ENCODE peak calls at places on chromosomes 11 and 22, in five cellular contexts. Z is esophagus squamous epithelium, W is tibial artery, N is Caco-2, Y is pancreas. G is an unnamed sample. For H3K4me1, the result is how much of the 10 kb centered on the place peaks cover.

GRCh38 chr11:27648840-27649239 is 51.4 kb downstream of the BDNF start:
- DNase-seq in N (no peak), Z (no peak), W (no peak), Y (no peak), G (no peak)

GRCh38 chr11:84437129-84438123 is 1151.3 kb upstream of the CCDC90B start:
- DNase-seq in N (peak), Z (no peak), W (no peak), Y (peak), G (peak)

GRCh38 chr11:33227578-33228261 is 29.5 kb upstream of the HIPK3 start:
- DNase-seq in Y (no peak), W (no peak), Z (no peak), N (no peak), G (no peak)

GRCh38 chr11:117384045-117384444 is 56.4 kb downstream of the CEP164 start:
- DNase-seq in W (no peak), Y (no peak), N (no peak), Z (no peak), G (no peak)

GRCh38 chr22:37139762-37140161 is 10.0 kb downstream of the IL2RB start:
- DNase-seq in Z (no peak), N (no peak), W (no peak), Y (no peak), G (no peak)

GRCh38 chr11:3905080-3905953 is 49.9 kb downstream of the STIM1 start:
- DNase-seq in Y (no peak), W (peak), N (peak), Z (no peak), G (no peak)

GRCh38 chr11:71996946-71997345 is 1.8 kb upstream of the IL18BP start:
- DNase-seq in Y (no peak), Z (no peak), N (no peak), W (no peak), G (no peak)

GRCh38 chr22:25027959-25028840 is 75.7 kb downstream of the KIAA1671 start:
- DNase-seq in Y (peak), N (no peak), Z (no peak), W (no peak), G (peak)

GRCh38 chr11:45803981-45804805 is 756 bp upstream of the SLC35C1 start:
- DNase-seq in W (peak), N (peak), Y (peak), Z (no peak), G (peak)

GRCh38 chr11:74925281-74925680 is 23.6 kb downstream of the XRRA1 start:
- DNase-seq in Z (no peak), N (no peak), W (no peak), Y (no peak), G (no peak)

GRCh38 chr11:119918356-119918755 is 189.4 kb upstream of the NECTIN1 start:
- DNase-seq in Z (no peak), W (no peak), N (no peak), Y (no peak), G (no peak)

GRCh38 chr11:73532310-73532709 is 65.6 kb downstream of the FAM168A start:
- DNase-seq in Y (no peak), Z (no peak), N (no peak), W (no peak), G (no peak)

GRCh38 chr11:8233691-8234424 is 29.8 kb downstream of the LMO1 start:
- DNase-seq in W (no peak), N (no peak), Y (no peak), Z (no peak), G (no peak)

GRCh38 chr11:128399186-128399585 is 188.2 kb downstream of the ETS1 start:
- DNase-seq in Z (no peak), N (no peak), W (no peak), Y (no peak), G (no peak)

GRCh38 chr11:128394436-128395089 is 192.8 kb downstream of the ETS1 start:
- DNase-seq in Y (no peak), N (no peak), W (no peak), Z (no peak), G (no peak)

GRCh38 chr11:128399722-128400121 is 187.6 kb downstream of the ETS1 start:
- DNase-seq in N (no peak), Y (no peak), W (no peak), Z (no peak), G (no peak)

GRCh38 chr11:128398517-128399152 is 188.7 kb downstream of the ETS1 start:
- DNase-seq in Z (no peak), W (no peak), N (no peak), Y (no peak), G (no peak)

GRCh38 chr11:128397362-128397761 is 190.0 kb downstream of the ETS1 start:
- DNase-seq in Y (no peak), W (no peak), Z (no peak), N (no peak), G (no peak)
- H3K4me1 ChIP-seq in Y (under half), W (under half), Z (under half), N (under half), G (under half)

GRCh38 chr11:111936045-111936400 is 1.1 kb upstream of the DIXDC1 start:
- DNase-seq in W (no peak), N (no peak), Z (no peak), Y (no peak), G (no peak)

GRCh38 chr11:111937461-111937769 is 272 bp downstream of the DIXDC1 start:
- DNase-seq in N (no peak), Y (no peak), Z (no peak), W (no peak), G (no peak)

GRCh38 chr11:111934301-111934700 is 2.8 kb upstream of the DIXDC1 start:
- DNase-seq in Z (no peak), Y (no peak), W (no peak), N (no peak), G (no peak)

GRCh38 chr11:111933872-111934271 is 3.3 kb upstream of the DIXDC1 start:
- DNase-seq in Y (no peak), W (no peak), N (no peak), Z (no peak), G (no peak)

DNA sequence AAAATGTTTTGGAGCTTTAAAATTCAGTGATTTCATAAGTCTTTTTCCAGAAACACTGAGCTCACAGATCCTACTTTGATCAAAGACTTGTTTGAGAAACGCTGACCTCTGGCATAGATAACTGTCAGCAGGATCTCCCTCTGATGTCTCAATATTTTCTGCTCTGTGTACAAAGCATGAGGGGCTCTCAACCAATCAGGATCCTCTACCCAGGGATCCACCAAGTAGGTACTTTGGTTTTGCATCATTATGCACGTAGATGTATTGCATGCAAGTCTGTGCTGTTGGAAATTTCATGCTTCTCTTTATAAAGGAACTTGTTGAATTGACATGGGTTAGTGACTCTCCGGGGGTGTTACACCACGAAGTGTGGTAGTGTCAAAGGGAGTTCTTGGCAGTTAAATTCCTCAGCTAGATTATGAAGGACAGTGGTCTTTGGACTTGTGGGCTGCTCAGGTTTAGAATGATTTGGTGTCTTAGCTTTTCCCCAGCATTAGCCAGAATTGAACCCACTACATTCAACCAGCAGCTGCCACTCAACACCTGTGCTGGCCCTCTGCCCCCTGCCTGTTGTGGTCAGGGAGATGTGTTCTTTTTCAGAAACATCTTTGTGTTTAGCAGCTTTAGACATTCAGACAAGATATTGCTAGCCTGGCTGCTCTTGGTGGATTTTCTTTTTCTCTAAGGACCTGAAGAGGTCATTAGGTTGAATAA is 1.7 kb upstream of the DIXDC1 start:
- DNase-seq in N (no peak), W (no peak), Z (no peak), Y (no peak), G (no peak)
- H3K4me1 ChIP-seq in N (under half), W (under half), Z (half or more), Y (under half), G (under half)

GRCh38 chr22:38219644-38220043 is 17.9 kb downstream of the MAFF start:
- DNase-seq in W (no peak), Y (no peak), N (no peak), Z (no peak), G (no peak)
- H3K4me1 ChIP-seq in W (half or more), Y (under half), N (under half), Z (half or more), G (under half)

GRCh38 chr11:11510939-11511338 is 110.9 kb downstream of the GALNT18 start:
- DNase-seq in N (no peak), W (no peak), Z (no peak), Y (no peak), G (no peak)
- H3K4me1 ChIP-seq in N (under half), W (under half), Z (under half), Y (under half), G (under half)

DNA sequence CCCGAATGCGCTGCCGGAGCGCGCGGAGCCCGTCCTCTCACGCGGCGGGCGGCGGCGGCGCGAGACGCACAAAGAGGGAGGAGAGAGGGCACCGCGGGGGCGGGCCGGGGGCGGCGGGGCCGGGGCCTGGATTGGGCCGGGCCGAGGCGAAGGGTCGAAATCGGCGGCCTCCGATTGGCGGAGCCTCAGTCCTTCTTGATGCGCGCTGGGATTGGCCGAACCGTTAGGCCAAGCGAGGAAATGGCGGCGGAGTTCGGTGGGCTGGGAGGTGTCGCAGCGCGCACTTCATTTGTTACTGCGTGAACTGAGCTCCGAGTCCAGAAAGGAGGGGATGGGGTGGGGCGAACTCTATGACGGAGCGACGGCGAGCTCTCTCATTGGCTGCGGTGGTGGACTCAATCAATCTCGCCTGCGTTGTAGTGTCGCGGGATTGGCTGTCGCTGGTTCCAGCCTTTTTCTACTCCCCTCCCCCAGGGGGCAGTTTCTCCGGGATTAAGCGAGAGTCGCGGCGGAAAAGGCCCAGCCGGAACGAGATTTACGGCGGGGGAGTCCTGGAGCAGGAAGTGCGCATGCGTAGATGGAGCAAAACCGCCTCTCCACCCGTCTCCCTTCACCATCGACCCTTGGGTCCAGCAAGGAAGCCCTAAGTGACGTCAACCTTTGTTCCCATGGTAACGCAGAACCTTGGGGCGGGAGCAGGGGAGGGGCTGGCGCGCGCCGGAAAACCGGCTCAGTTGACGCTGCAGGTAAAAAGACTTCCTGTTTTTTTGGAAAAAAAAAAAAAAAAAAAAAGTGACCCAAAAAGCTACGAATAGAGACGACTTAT is at the start of gene SF1:
- DNase-seq in N (peak), Z (peak), W (peak), Y (peak), G (peak)
- H3K4me1 ChIP-seq in N (under half), Z (under half), W (under half), Y (under half), G (under half)

DNA sequence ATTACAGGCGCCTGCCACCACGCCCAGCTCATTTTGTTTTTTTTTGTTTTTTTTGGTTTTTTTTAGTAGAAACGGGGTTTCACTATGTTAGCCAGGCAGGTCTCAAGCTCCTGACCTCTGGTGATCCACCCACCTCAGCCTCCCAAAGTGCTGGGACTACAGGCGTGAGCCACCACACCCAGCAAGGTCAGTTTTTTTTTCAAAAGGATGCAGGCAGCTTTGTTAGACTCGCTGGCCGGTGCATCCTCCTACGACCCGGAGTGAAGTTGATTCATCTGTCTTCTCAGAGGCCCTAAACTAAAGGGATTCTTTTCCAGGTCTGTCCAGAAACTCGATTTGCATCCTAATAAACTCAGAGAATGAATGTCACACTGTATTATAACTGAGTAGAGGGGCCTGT is 182.3 kb downstream of the DBX1 start:
- DNase-seq in Z (no peak), Y (no peak), W (no peak), N (no peak), G (no peak)
- H3K4me1 ChIP-seq in Z (under half), Y (under half), W (under half), N (half or more), G (under half)

DNA sequence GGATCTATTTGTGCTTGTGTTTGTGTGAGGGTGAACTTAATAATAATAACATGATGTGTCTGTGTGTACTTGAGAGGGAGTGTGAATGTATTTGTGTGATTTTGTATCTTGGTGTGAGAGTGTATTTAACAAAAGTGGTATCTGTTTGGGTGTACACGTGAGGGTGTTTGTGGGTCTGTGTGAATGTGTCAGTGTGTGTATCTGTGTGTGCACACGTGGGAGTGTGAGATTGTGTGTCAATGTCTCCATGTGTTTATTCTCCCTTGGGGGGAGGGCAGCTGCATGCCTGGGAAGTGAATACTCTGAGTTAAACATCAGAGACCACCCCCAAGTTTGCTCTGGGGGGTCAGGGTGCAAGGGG is 15.0 kb upstream of the RPS19BP1 start:
- DNase-seq in W (no peak), Y (no peak), Z (no peak), N (no peak), G (no peak)
- H3K4me1 ChIP-seq in W (under half), Y (under half), Z (under half), N (under half), G (under half)

GRCh38 chr11:132058211-132058772 is 687.9 kb downstream of the NTM start:
- DNase-seq in N (no peak), W (peak), Y (no peak), Z (no peak), G (no peak)
- H3K4me1 ChIP-seq in N (under half), W (under half), Y (under half), Z (under half), G (under half)

GRCh38 chr22:42927966-42928365 is 70.9 kb upstream of the ARFGAP3 start:
- DNase-seq in Y (no peak), Z (no peak), N (no peak), W (no peak), G (no peak)
- H3K4me1 ChIP-seq in Y (half or more), Z (half or more), N (under half), W (half or more), G (under half)

DNA sequence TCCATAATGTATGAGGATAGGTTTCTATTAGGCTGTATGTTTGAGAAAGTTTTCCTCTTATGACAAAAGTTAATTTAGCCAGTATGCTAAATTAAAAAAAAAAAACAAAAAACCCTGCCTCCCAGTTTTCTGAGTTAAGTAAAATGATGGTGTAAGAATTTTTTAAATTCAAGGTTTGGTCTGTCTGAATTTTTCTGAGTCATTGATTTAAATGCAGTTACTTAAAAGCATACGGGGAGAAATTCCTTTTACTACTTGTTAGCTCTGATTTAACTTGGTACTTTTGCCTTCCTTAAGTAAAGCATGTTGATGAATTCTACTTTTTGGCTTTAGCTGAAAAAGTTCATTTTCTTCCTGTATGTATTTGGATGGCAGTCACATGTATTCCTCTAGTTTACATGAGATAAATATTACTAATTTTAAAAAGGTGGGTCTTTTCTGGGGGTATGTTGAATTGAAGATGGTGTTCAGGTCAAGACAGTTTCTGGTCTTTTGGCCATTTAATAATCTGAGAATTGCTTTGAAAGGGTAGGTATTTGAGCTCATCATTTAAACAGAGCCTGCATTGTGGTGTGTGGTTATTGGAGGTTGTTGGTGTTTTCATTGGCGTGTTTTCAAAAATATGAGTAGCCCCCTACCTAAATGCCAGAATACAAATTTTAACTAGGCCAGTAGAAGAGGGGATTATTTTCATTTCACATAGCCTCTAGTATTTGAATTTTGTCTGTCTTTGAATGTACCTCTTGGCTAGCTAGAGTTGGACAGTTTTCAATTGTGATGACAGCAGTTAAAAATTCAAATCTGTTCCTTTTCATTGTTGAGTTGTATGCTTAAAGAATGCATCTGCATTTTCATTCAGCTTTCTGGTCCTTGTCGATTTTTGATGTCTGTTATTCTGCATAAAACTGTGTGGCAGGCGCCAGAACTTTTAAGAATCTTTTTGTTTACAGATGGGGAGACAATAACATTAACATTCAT is 64.7 kb downstream of the MTMR3 start:
- DNase-seq in N (no peak), W (no peak), Z (no peak), Y (no peak), G (no peak)
- H3K4me1 ChIP-seq in N (under half), W (under half), Z (under half), Y (under half), G (under half)